ENCODE peak calls at places on chromosome 6, in nine cellular contexts. K, W, H, Z, X, N, C, T and R are unnamed samples.

GRCh38 chr6:51541847-51542246 is 545.6 kb downstream of the PKHD1 start:
- DNase-seq in K (peak), W (peak), H (no peak), Z (no peak), X (no peak), N (no peak), C (no peak), T (peak), R (peak)

GRCh38 chr6:157561929-157562810 is 181.2 kb downstream of the ZDHHC14 start:
- DNase-seq in K (no peak), W (no peak), H (peak), Z (no peak), X (no peak), N (no peak), C (no peak), T (peak), R (no peak)

GRCh38 chr6:106122941-106123337 is 36.8 kb downstream of the PRDM1 start:
- DNase-seq in K (peak), W (no peak), H (no peak), Z (no peak), X (no peak), N (no peak), C (no peak), T (no peak), R (peak)

GRCh38 chr6:2507638-2508037 is 243.1 kb downstream of the MYLK4 start:
- DNase-seq in K (no peak), W (no peak), H (no peak), Z (no peak), X (no peak), N (no peak), C (no peak), T (no peak), R (no peak)

GRCh38 chr6:169960891-169961611 is 209.6 kb downstream of the ERMARD start:
- DNase-seq in K (no peak), W (peak), H (no peak), Z (peak), X (no peak), N (no peak), C (peak), T (no peak), R (peak)

GRCh38 chr6:34172961-34173775 is 27.3 kb upstream of the GRM4 start:
- DNase-seq in K (no peak), W (no peak), H (no peak), Z (no peak), X (no peak), N (no peak), C (no peak), T (no peak), R (no peak)

GRCh38 chr6:42279966-42280629 is 62.4 kb upstream of the MRPS10 start:
- DNase-seq in K (no peak), W (no peak), H (no peak), Z (peak), X (peak), N (no peak), C (peak), T (no peak), R (no peak)

GRCh38 chr6:139240161-139241010 is 51.4 kb downstream of the TXLNB start:
- DNase-seq in K (peak), W (no peak), H (no peak), Z (no peak), X (peak), N (no peak), C (peak), T (no peak), R (no peak)

GRCh38 chr6:166728884-166729530 is 102.0 kb upstream of the RPS6KA2 start:
- DNase-seq in K (no peak), W (no peak), H (no peak), Z (no peak), X (no peak), N (no peak), C (no peak), T (no peak), R (peak)

GRCh38 chr6:137870744-137871247 is 3.7 kb downstream of the TNFAIP3 start:
- DNase-seq in K (no peak), W (peak), H (peak), Z (no peak), X (no peak), N (no peak), C (no peak), T (peak), R (no peak)

GRCh38 chr6:89518352-89519055 is 85.6 kb downstream of the ANKRD6 start:
- DNase-seq in K (no peak), W (no peak), H (no peak), Z (no peak), X (no peak), N (no peak), C (no peak), T (no peak), R (no peak)

GRCh38 chr6:17820055-17820454 is 113.3 kb upstream of the NUP153 start:
- DNase-seq in K (peak), W (no peak), H (no peak), Z (no peak), X (no peak), N (no peak), C (no peak), T (no peak), R (peak)

GRCh38 chr6:17417817-17418216 is 24.4 kb downstream of the CAP2 start:
- DNase-seq in K (no peak), W (peak), H (no peak), Z (no peak), X (peak), N (no peak), C (no peak), T (no peak), R (no peak)

GRCh38 chr6:41488392-41489129 is 57.6 kb upstream of the FOXP4 start:
- DNase-seq in K (no peak), W (peak), H (peak), Z (no peak), X (peak), N (no peak), C (no peak), T (no peak), R (peak)

GRCh38 chr6:26088344-26088743 is 1.1 kb downstream of the HFE start:
- DNase-seq in K (no peak), W (no peak), H (no peak), Z (no peak), X (peak), N (no peak), C (no peak), T (no peak), R (no peak)

GRCh38 chr6:157240059-157240959 is 83.0 kb downstream of the TMEM242 start:
- DNase-seq in K (peak), W (peak), H (no peak), Z (no peak), X (peak), N (peak), C (peak), T (peak), R (peak)

GRCh38 chr6:88220493-88220892 is 54.3 kb upstream of the CNR1 start:
- DNase-seq in K (peak), W (peak), H (peak), Z (no peak), X (peak), N (peak), C (no peak), T (peak), R (peak)

GRCh38 chr6:1781152-1781848 is 171.6 kb downstream of the FOXC1 start:
- DNase-seq in K (no peak), W (no peak), H (no peak), Z (no peak), X (no peak), N (no peak), C (no peak), T (no peak), R (no peak)

GRCh38 chr6:124772733-124773319 is 189.4 kb upstream of the RNF217 start:
- DNase-seq in K (no peak), W (no peak), H (no peak), Z (no peak), X (no peak), N (no peak), C (no peak), T (no peak), R (peak)

GRCh38 chr6:153059311-153059710 is 56.8 kb upstream of the MTRF1L start:
- DNase-seq in K (peak), W (no peak), H (no peak), Z (no peak), X (peak), N (no peak), C (no peak), T (no peak), R (no peak)

GRCh38 chr6:33073431-33073871 is at the start of gene HLA-DPA1:
- DNase-seq in K (no peak), W (no peak), H (peak), Z (peak), X (peak), N (no peak), C (peak), T (peak), R (no peak)

GRCh38 chr6:146990284-146990683 is 213.9 kb upstream of the STXBP5 start:
- DNase-seq in K (no peak), W (no peak), H (no peak), Z (no peak), X (peak), N (no peak), C (no peak), T (no peak), R (no peak)

GRCh38 chr6:113560376-113560775 is 296.8 kb upstream of the MARCKS start:
- DNase-seq in K (no peak), W (no peak), H (no peak), Z (no peak), X (no peak), N (no peak), C (no peak), T (no peak), R (no peak)

GRCh38 chr6:36127462-36128016 is 2.8 kb upstream of the MAPK13 start:
- DNase-seq in K (no peak), W (no peak), H (no peak), Z (peak), X (peak), N (no peak), C (no peak), T (no peak), R (no peak)

GRCh38 chr6:2749972-2750600 is 636 bp downstream of the MYLK4 start:
- DNase-seq in K (peak), W (peak), H (peak), Z (peak), X (peak), N (peak), C (peak), T (peak), R (peak)

GRCh38 chr6:169828176-169828575 is 76.8 kb downstream of the ERMARD start:
- DNase-seq in K (no peak), W (no peak), H (no peak), Z (no peak), X (no peak), N (no peak), C (peak), T (no peak), R (no peak)